ENCODE peak calls at places on chromosomes 7 and 10, in ten cellular contexts. M is heart left ventricle; I is small intestine; P is tibial nerve; Y is naive thymus-derived CD4-positive, alpha-beta T cell; L is A549; R is IMR-90; D is tibial artery; X is suprapubic skin; F is transverse colon. B is an unnamed sample.

GRCh38 chr10:128859738-128860386 is 607.2 kb upstream of the MGMT start:
- DNase-seq in M (no peak), I (peak; percentile 44), P (peak; percentile 54), Y (no peak), L (peak; percentile 32), R (no peak), D (no peak), X (no peak), F (peak; percentile 45), B (no peak)

GRCh38 chr7:35253182-35253679 is 669 bp downstream of the TBX20 start:
- DNase-seq in M (no peak), I (no peak), P (no peak), Y (no peak), L (peak; percentile 11), R (no peak), D (no peak), X (no peak), F (no peak), B (no peak)

GRCh38 chr10:91296471-91296870 is 76.0 kb downstream of the PCGF5 start:
- DNase-seq in M (no peak), I (peak; percentile 63), P (no peak), Y (no peak), L (peak; percentile 62), R (no peak), D (no peak), X (no peak), F (no peak), B (no peak)

GRCh38 chr10:29297678-29298077 is 8.8 kb downstream of the LYZL1 start:
- DNase-seq in M (no peak), I (no peak), P (no peak), Y (no peak), L (peak; percentile 29), R (no peak), D (no peak), X (no peak), F (no peak), B (no peak)

GRCh38 chr7:30770936-30771858 is at the start of gene MINDY4:
- DNase-seq in M (peak; percentile 91), I (peak; percentile 76), P (peak; percentile 63), Y (peak; percentile 30), L (peak; percentile 83), R (peak; percentile 80), D (peak; percentile 78), X (peak; percentile 86), F (peak; percentile 84), B (peak; percentile 62)

GRCh38 chr7:34260282-34260681 is 354.9 kb downstream of the BMPER start:
- DNase-seq in M (no peak), I (no peak), P (peak; percentile 15), Y (no peak), L (peak; percentile 80), R (peak; percentile 94), D (no peak), X (no peak), F (no peak), B (no peak)

GRCh38 chr10:110857265-110858158 is 14.2 kb upstream of the PDCD4 start:
- DNase-seq in M (no peak), I (peak; percentile 98), P (peak; percentile 51), Y (no peak), L (no peak), R (peak; percentile 84), D (no peak), X (no peak), F (peak; percentile 71), B (peak; percentile 71)

GRCh38 chr7:156000601-156001396 is 188.5 kb upstream of the SHH start:
- DNase-seq in M (no peak), I (no peak), P (no peak), Y (no peak), L (no peak), R (no peak), D (no peak), X (peak; percentile 24), F (no peak), B (no peak)

GRCh38 chr10:59894114-59894513 is 12.2 kb downstream of the CCDC6 start:
- DNase-seq in M (peak; percentile 53), I (no peak), P (no peak), Y (no peak), L (no peak), R (peak; percentile 93), D (no peak), X (no peak), F (peak; percentile 69), B (no peak)

GRCh38 chr10:59887972-59888640 is 18.2 kb downstream of the CCDC6 start:
- DNase-seq in M (no peak), I (no peak), P (no peak), Y (no peak), L (no peak), R (no peak), D (no peak), X (no peak), F (no peak), B (no peak)

GRCh38 chr10:59891919-59892318 is 14.4 kb downstream of the CCDC6 start:
- DNase-seq in M (no peak), I (peak; percentile 77), P (no peak), Y (no peak), L (no peak), R (no peak), D (no peak), X (no peak), F (no peak), B (no peak)

GRCh38 chr10:59892697-59893096 is 13.7 kb downstream of the CCDC6 start:
- DNase-seq in M (no peak), I (no peak), P (no peak), Y (no peak), L (no peak), R (no peak), D (peak; percentile 53), X (no peak), F (no peak), B (no peak)

GRCh38 chr10:59891349-59891748 is 15.0 kb downstream of the CCDC6 start:
- DNase-seq in M (no peak), I (no peak), P (no peak), Y (no peak), L (no peak), R (no peak), D (no peak), X (no peak), F (no peak), B (no peak)
- H3K4me1 ChIP-seq in M (peaks cover 21% of the 10 kb centered on the region), I (peaks cover 31% of the 10 kb centered on the region), P (peaks cover 35% of the 10 kb centered on the region), Y (peaks cover 30% of the 10 kb centered on the region), L (peaks cover 3% of the 10 kb centered on the region), R (peaks cover 13% of the 10 kb centered on the region), D (no peaks in the 10 kb centered on the region), X (peaks cover 76% of the 10 kb centered on the region), F (peaks cover 47% of the 10 kb centered on the region), B (peaks cover 41% of the 10 kb centered on the region)

GRCh38 chr10:132535065-132535651 is 2.4 kb upstream of the INPP5A start:
- DNase-seq in M (no peak), I (no peak), P (no peak), Y (no peak), L (no peak), R (no peak), D (peak; percentile 10), X (peak; percentile 57), F (no peak), B (no peak)
- H3K4me3 ChIP-seq in M (no peak overlapping the region), I (no peak overlapping the region), P (no peak overlapping the region), Y (no peak overlapping the region), L (no peak overlapping the region), R (no peak overlapping the region), D (no peak overlapping the region), X (no peak overlapping the region), F (no peak overlapping the region), B (no peak overlapping the region)

GRCh38 chr10:17282311-17282710 is 54.3 kb downstream of the VIM start:
- DNase-seq in M (no peak), I (no peak), P (no peak), Y (no peak), L (no peak), R (no peak), D (no peak), X (no peak), F (no peak), B (no peak)

GRCh38 chr10:17276756-17277424 is 48.8 kb downstream of the VIM start:
- DNase-seq in M (no peak), I (no peak), P (no peak), Y (no peak), L (no peak), R (no peak), D (no peak), X (no peak), F (no peak), B (no peak)

GRCh38 chr10:17273403-17273802 is 45.4 kb downstream of the VIM start:
- DNase-seq in M (no peak), I (peak; percentile 5), P (no peak), Y (no peak), L (peak; percentile 12), R (peak; percentile 80), D (no peak), X (no peak), F (no peak), B (no peak)

DNA sequence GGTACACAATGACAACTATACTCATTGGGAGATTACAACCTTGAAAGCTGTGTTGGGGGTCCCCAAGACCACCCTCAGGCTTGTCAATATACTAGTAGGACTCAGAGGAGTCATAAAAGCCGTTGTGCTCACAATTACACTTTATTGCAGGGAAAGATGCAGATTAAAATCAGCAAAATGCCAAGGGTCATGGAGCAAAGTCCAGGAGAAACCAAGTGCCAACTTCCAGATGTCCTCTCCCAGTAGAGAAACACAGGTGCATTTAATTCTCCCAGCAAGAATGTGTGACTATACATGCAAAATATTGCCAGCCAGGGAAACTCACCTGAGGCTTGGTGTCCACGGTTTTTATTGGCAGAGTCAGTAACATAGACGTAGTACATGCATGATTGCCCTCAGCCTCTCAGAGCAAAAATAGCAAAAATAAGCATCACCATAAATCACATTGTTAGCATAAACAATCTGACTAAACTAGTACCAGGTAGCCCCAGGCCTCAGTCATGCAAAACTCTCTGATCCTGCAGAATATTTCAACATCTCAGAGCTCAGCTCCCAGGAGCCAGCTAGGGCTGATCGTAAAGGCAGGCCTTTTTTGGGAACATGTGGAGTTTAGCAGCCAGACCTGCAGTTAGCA is 50.7 kb downstream of the VIM start:
- DNase-seq in M (no peak), I (peak; percentile 73), P (no peak), Y (no peak), L (no peak), R (no peak), D (no peak), X (no peak), F (no peak), B (no peak)
- H3K9me3 ChIP-seq in M (peaks cover 7% of the 10 kb centered on the region), I (no peaks in the 10 kb centered on the region), P (peaks cover 16% of the 10 kb centered on the region), Y (no peaks in the 10 kb centered on the region), L (peaks cover 24% of the 10 kb centered on the region), R (peaks cover 13% of the 10 kb centered on the region), D (no peaks in the 10 kb centered on the region), X (peaks cover 12% of the 10 kb centered on the region), F (no peaks in the 10 kb centered on the region), B (peaks cover 7% of the 10 kb centered on the region)

GRCh38 chr10:125016611-125017202 is 74.8 kb downstream of the ZRANB1 start:
- DNase-seq in M (peak; percentile 64), I (no peak), P (peak; percentile 66), Y (no peak), L (no peak), R (no peak), D (peak; percentile 76), X (no peak), F (no peak), B (no peak)

GRCh38 chr10:125020871-125021270 is 78.9 kb downstream of the ZRANB1 start:
- DNase-seq in M (no peak), I (no peak), P (no peak), Y (no peak), L (no peak), R (no peak), D (no peak), X (no peak), F (no peak), B (no peak)

GRCh38 chr10:125017547-125018298 is 75.8 kb downstream of the ZRANB1 start:
- DNase-seq in M (no peak), I (no peak), P (no peak), Y (no peak), L (no peak), R (no peak), D (no peak), X (no peak), F (no peak), B (no peak)

GRCh38 chr10:125020386-125020785 is 78.5 kb downstream of the ZRANB1 start:
- DNase-seq in M (no peak), I (no peak), P (no peak), Y (no peak), L (no peak), R (no peak), D (no peak), X (no peak), F (no peak), B (no peak)

GRCh38 chr10:125018576-125019143 is 76.7 kb downstream of the ZRANB1 start:
- DNase-seq in M (no peak), I (no peak), P (no peak), Y (no peak), L (no peak), R (no peak), D (no peak), X (no peak), F (no peak), B (no peak)
- H3K4me1 ChIP-seq in M (peaks cover 74% of the 10 kb centered on the region), I (peaks cover 5% of the 10 kb centered on the region), P (peaks cover 39% of the 10 kb centered on the region), Y (no peaks in the 10 kb centered on the region), L (no peaks in the 10 kb centered on the region), R (peaks cover 5% of the 10 kb centered on the region), D (no peaks in the 10 kb centered on the region), X (peaks cover 50% of the 10 kb centered on the region), F (peaks cover 32% of the 10 kb centered on the region), B (no peaks in the 10 kb centered on the region)